ENCODE peak calls at places on chromosome 10, in eight cellular contexts. J is SHP77; M is heart right ventricle; C is HT1080; B is AG08395; V is stimulated activated CD8-positive, alpha-beta memory T cell treated with anti-CD3 and anti-CD28 coated beads, Interleukin-7, amount 100 ng/mL, for 24 hours; G is GM04503; Q is activated naive CD8-positive, alpha-beta T cell treated with anti-CD3 and anti-CD28 coated beads, Interleukin-2, amount 50 U/mL, for 24 hours. W is an unnamed sample.

GRCh38 chr10:112314822-112315474 is 31.7 kb downstream of the TECTB start:
- DNase-seq in V (peak), B (peak), J (peak), G (no peak), M (peak), Q (peak), C (peak), W (peak)

GRCh38 chr10:113459672-113460280 is 93.1 kb upstream of the HABP2 start:
- DNase-seq in V (no peak), G (no peak), B (no peak), J (no peak), M (no peak), C (no peak), Q (no peak), W (no peak)

GRCh38 chr10:129772472-129773358 is 191.4 kb downstream of the EBF3 start:
- DNase-seq in C (no peak), G (no peak), V (no peak), Q (no peak), B (no peak), M (no peak), J (no peak), W (no peak)

GRCh38 chr10:132964231-132964630 is 21.9 kb upstream of the CFAP46 start:
- DNase-seq in Q (no peak), M (no peak), J (no peak), G (no peak), C (no peak), V (no peak), B (no peak), W (no peak)

GRCh38 chr10:56871160-56871668 is 510.2 kb upstream of the ZWINT start:
- DNase-seq in Q (no peak), M (no peak), J (no peak), B (no peak), C (no peak), V (no peak), G (no peak), W (no peak)

GRCh38 chr10:77339156-77339555 is 298.5 kb downstream of the KCNMA1 start:
- DNase-seq in V (no peak), J (no peak), B (no peak), C (no peak), Q (no peak), M (no peak), G (no peak), W (no peak)

GRCh38 chr10:89001024-89001423 is 10.4 kb downstream of the FAS start:
- DNase-seq in M (no peak), J (no peak), C (no peak), B (peak), G (no peak), Q (no peak), V (no peak), W (no peak)

GRCh38 chr10:43035785-43036184 is 41.1 kb upstream of the RET start:
- DNase-seq in G (no peak), C (no peak), B (no peak), M (no peak), Q (no peak), V (no peak), J (no peak), W (no peak)

GRCh38 chr10:100878291-100878910 is 34.4 kb upstream of the SLF2 start:
- DNase-seq in J (peak), V (no peak), C (peak), G (peak), M (peak), Q (peak), B (peak), W (peak)

GRCh38 chr10:102994551-102995295 is 76.6 kb downstream of the CNNM2 start:
- DNase-seq in J (no peak), G (no peak), B (no peak), M (no peak), V (no peak), Q (no peak), C (no peak), W (no peak)

GRCh38 chr10:97914837-97915211 is 65.2 kb downstream of the GOLGA7B start:
- DNase-seq in Q (peak), J (peak), V (peak), C (peak), B (peak), M (peak), G (no peak), W (peak)

GRCh38 chr10:35924726-35925125 is 282.6 kb upstream of the FZD8 start:
- DNase-seq in M (no peak), G (no peak), Q (no peak), C (no peak), B (no peak), V (no peak), J (no peak), W (no peak)

GRCh38 chr10:30368065-30368718 is 19.1 kb upstream of the MTPAP start:
- DNase-seq in C (no peak), G (no peak), M (no peak), V (no peak), Q (no peak), J (no peak), B (peak), W (no peak)

GRCh38 chr10:19048901-19049300 is 300 bp downstream of the MALRD1 start:
- DNase-seq in V (no peak), B (no peak), G (no peak), Q (no peak), C (no peak), J (peak), M (no peak), W (no peak)

GRCh38 chr10:48454302-48455054 is 148.0 kb downstream of the MAPK8 start:
- DNase-seq in C (no peak), Q (no peak), M (peak), G (no peak), B (no peak), J (no peak), V (no peak), W (no peak)

GRCh38 chr10:14588084-14588937 is 186.4 kb downstream of the FAM107B start:
- DNase-seq in M (no peak), V (no peak), B (peak), Q (peak), G (peak), J (no peak), C (peak), W (peak)

GRCh38 chr10:67141300-67141699 is 215.5 kb downstream of the LRRTM3 start:
- DNase-seq in C (no peak), V (no peak), Q (no peak), J (no peak), M (no peak), G (no peak), B (no peak), W (no peak)

GRCh38 chr10:73772280-73773151 is 9.3 kb upstream of the CHCHD1 start:
- DNase-seq in J (peak), V (peak), M (peak), G (peak), B (peak), Q (peak), C (peak), W (peak)

GRCh38 chr10:99203310-99203709 is 32.3 kb downstream of the HPSE2 start:
- DNase-seq in G (no peak), C (no peak), Q (no peak), B (no peak), V (no peak), M (no peak), J (no peak), W (no peak)

W was measured in A172.